ENCODE peak calls at places on chromosomes 13 and 19, in six cellular contexts. Q, L, F, N, O and V are unnamed samples.

GRCh38 chr19:6376512-6377193 is 920 bp upstream of the PSPN start:
- DNase-seq in O (no peak), N (no peak), Q (no peak), L (no peak), F (no peak), V (no peak)

GRCh38 chr13:77062097-77062496 is 35.1 kb upstream of the FBXL3 start:
- DNase-seq in L (no peak), O (no peak), N (no peak), Q (no peak), F (no peak), V (peak; percentile 5)

GRCh38 chr19:39792999-39793546 is 14.4 kb downstream of the LEUTX start:
- DNase-seq in Q (peak; percentile 54), O (peak; percentile 56), L (peak; percentile 75), N (peak; percentile 33), F (peak; percentile 24), V (peak; percentile 85)

GRCh38 chr13:98827449-98827848 is 75.0 kb upstream of the SLC15A1 start:
- DNase-seq in O (no peak), Q (no peak), N (no peak), L (no peak), F (no peak), V (no peak)

GRCh38 chr19:28330831-28331230 is 882.1 kb downstream of the UQCRFS1 start:
- DNase-seq in Q (no peak), O (no peak), N (no peak), L (no peak), F (no peak), V (no peak)

GRCh38 chr19:29881386-29881785 is 60.7 kb upstream of the URI1 start:
- DNase-seq in Q (no peak), O (no peak), L (no peak), N (no peak), F (no peak), V (no peak)

GRCh38 chr19:52188822-52189744 is 769 bp upstream of the PPP2R1A start:
- DNase-seq in Q (peak; percentile 70), O (peak; percentile 38), L (no peak), N (peak; percentile 19), F (no peak), V (no peak)

GRCh38 chr13:111183959-111184684 is 69.0 kb downstream of the ARHGEF7 start:
- DNase-seq in F (no peak), O (no peak), N (no peak), L (no peak), Q (no peak), V (no peak)

GRCh38 chr19:19372656-19373416 is 32.6 kb upstream of the GATAD2A start:
- DNase-seq in Q (no peak), O (peak; percentile 55), F (no peak), N (no peak), L (peak; percentile 67), V (peak; percentile 65)

GRCh38 chr19:19627716-19628498 is at the start of gene LPAR2:
- DNase-seq in O (no peak), N (no peak), Q (peak; percentile 69), F (no peak), L (no peak), V (no peak)

GRCh38 chr19:39874404-39874803 is 28.2 kb upstream of the FBL start:
- DNase-seq in O (no peak), F (no peak), L (no peak), Q (no peak), N (no peak), V (no peak)

GRCh38 chr13:110503979-110504499 is 57.5 kb downstream of the RAB20 start:
- DNase-seq in O (no peak), N (no peak), L (no peak), F (no peak), Q (no peak), V (no peak)

GRCh38 chr13:109670776-109671175 is 115.6 kb downstream of the IRS2 start:
- DNase-seq in F (no peak), Q (no peak), L (no peak), O (no peak), N (no peak), V (no peak)

GRCh38 chr19:39174142-39174541 is 22.6 kb upstream of the NCCRP1 start:
- DNase-seq in O (no peak), F (no peak), N (no peak), L (no peak), Q (no peak), V (no peak)

GRCh38 chr13:21675095-21676007 is 4.5 kb downstream of the FGF9 start:
- DNase-seq in N (no peak), L (no peak), F (no peak), Q (no peak), O (no peak), V (no peak)

GRCh38 chr13:33740134-33740538 is 77.8 kb upstream of the RFC3 start:
- DNase-seq in N (no peak), L (no peak), Q (no peak), O (no peak), F (peak; percentile 80), V (peak; percentile 61)

GRCh38 chr19:33375760-33376159 is 2.3 kb downstream of the CEBPG start:
- DNase-seq in Q (no peak), O (peak; percentile 48), F (no peak), L (no peak), N (no peak), V (peak; percentile 52)

GRCh38 chr13:44294868-44295267 is 78.8 kb upstream of the SERP2 start:
- DNase-seq in N (no peak), Q (no peak), F (no peak), L (no peak), O (no peak), V (no peak)

GRCh38 chr19:3467437-3468198 is 12.7 kb downstream of the SMIM24 start:
- DNase-seq in O (no peak), N (no peak), L (no peak), F (no peak), Q (no peak), V (no peak)

GRCh38 chr13:76009491-76009890 is 373.4 kb downstream of the LMO7 start:
- DNase-seq in F (no peak), N (no peak), Q (no peak), L (no peak), O (peak; percentile 16), V (no peak)

GRCh38 chr13:40536443-40537113 is 129.9 kb downstream of the FOXO1 start:
- DNase-seq in N (no peak), L (no peak), O (peak; percentile 87), Q (peak; percentile 88), F (no peak), V (no peak)

GRCh38 chr19:35142531-35143230 is 374 bp upstream of the FXYD7 start:
- DNase-seq in N (no peak), O (no peak), F (no peak), Q (no peak), L (peak; percentile 74), V (peak; percentile 40)

GRCh38 chr19:43595605-43595998 is 332 bp downstream of the IRGQ start:
- DNase-seq in O (no peak), Q (no peak), L (no peak), F (no peak), N (no peak), V (no peak)

GRCh38 chr13:98334620-98335205 is 157.6 kb upstream of the RNF113B start:
- DNase-seq in Q (no peak), N (no peak), L (no peak), O (no peak), F (no peak), V (no peak)

GRCh38 chr19:1136201-1136600 is 32.4 kb downstream of the GPX4 start:
- DNase-seq in N (no peak), O (no peak), F (no peak), Q (no peak), L (peak; percentile 90), V (no peak)

GRCh38 chr13:72505376-72505775 is 222.1 kb downstream of the MZT1 start:
- DNase-seq in L (no peak), N (no peak), O (no peak), Q (no peak), F (no peak), V (no peak)

GRCh38 chr13:52162279-52163101 is 3.1 kb upstream of the NEK3 start:
- DNase-seq in F (no peak), O (no peak), Q (no peak), L (no peak), N (no peak), V (peak; percentile 68)

GRCh38 chr19:47111081-47111589 is 2.4 kb downstream of the ZC3H4 start:
- DNase-seq in Q (no peak), L (peak; percentile 23), O (no peak), N (no peak), F (no peak), V (peak; percentile 19)

GRCh38 chr19:2755811-2756210 is 16.0 kb upstream of the SLC39A3 start:
- DNase-seq in F (no peak), N (no peak), O (no peak), L (no peak), Q (no peak), V (no peak)

GRCh38 chr13:50928609-50929274 is 19.2 kb downstream of the RNASEH2B start:
- DNase-seq in L (no peak), F (no peak), O (no peak), Q (no peak), N (no peak), V (no peak)

GRCh38 chr19:829129-829758 is 1.6 kb downstream of the AZU1 start:
- DNase-seq in L (no peak), N (no peak), O (no peak), Q (no peak), F (no peak), V (no peak)

GRCh38 chr13:41085961-41086360 is 24.7 kb downstream of the WBP4 start:
- DNase-seq in F (no peak), L (no peak), O (no peak), Q (no peak), N (no peak), V (no peak)

DNA sequence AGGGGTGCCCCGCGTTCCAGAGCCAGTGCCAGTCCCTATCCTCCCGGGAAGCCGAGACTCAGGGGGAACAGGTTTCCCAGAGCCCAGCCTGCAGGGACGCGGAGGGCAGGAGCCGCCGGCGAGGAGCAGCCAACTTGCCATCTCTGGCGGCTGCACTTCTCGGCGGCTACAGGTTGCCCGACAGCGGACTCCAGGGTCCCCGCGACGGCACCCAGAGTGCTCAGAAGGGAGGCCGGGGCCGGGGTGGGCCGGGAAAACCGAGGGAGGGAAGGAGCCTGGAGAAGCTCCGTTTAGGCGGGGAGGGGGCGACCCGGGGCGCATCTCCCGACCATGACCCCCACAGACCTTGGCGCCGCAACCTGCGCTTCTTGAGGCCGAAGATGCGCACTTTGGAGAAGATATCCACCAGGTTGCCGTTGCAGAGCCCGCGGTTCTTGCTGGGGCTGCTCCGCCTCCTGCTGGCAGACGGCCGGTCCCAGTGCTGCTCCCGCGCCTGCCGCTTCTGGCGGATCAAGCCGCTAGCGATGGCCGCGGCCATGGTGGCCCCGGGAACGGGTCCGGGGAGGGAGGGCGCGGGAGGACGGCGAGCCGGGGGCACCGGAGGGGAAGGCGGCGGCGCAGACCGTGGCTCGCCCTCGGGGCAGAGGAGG is 463.8 kb downstream of the ITGBL1 start:
- DNase-seq in F (no peak), Q (no peak), O (no peak), L (peak; percentile 89), N (no peak), V (peak; percentile 56)
- TF ChIP-seq CTCF in F (peak; percentile 22), Q (no peak), O (peak; percentile 10), L (peak; percentile 92), N (no peak), V (peak; percentile 64)

GRCh38 chr19:14383898-14384669 is 2.8 kb downstream of the ADGRE5 start:
- DNase-seq in L (no peak), Q (no peak), N (no peak), O (peak; percentile 40), F (no peak), V (peak; percentile 42)
- H3K4me3 ChIP-seq in L (no peak overlapping the region), Q (no peak overlapping the region), N (peak overlapping the region; percentile 98), O (no peak overlapping the region), F (peak overlapping the region; percentile 14), V (no peak overlapping the region)

GRCh38 chr13:53782400-53783030 is 753.9 kb downstream of the OLFM4 start:
- DNase-seq in F (peak; percentile 5), O (peak; percentile 48), N (no peak), Q (peak; percentile 46), L (peak; percentile 30), V (peak; percentile 57)
- TF ChIP-seq CTCF in F (peak; percentile 62), O (peak; percentile 69), N (peak; percentile 63), Q (peak; percentile 83), L (peak; percentile 41), V (peak; percentile 75)

GRCh38 chr19:17489392-17490030 is 19.2 kb downstream of the SLC27A1 start:
- DNase-seq in N (no peak), L (no peak), O (no peak), F (no peak), Q (no peak), V (no peak)
- H3K4me3 ChIP-seq in N (no peak overlapping the region), L (no peak overlapping the region), O (no peak overlapping the region), F (no peak overlapping the region), Q (no peak overlapping the region), V (no peak overlapping the region)